ENCODE peak calls at places on chromosomes 3 and 15, in eight cellular contexts. W is AG04450, Z is heart right ventricle, V is H1, X is choroid plexus epithelial cell, Q is A549, P is HFF-Myc, U is progenitor cell of endocrine pancreas. S is an unnamed sample.

GRCh38 chr3:178195824-178196223 is 340.4 kb upstream of the KCNMB2 start:
- DNase-seq in W (no peak), U (no peak), Z (no peak), P (no peak), V (no peak), X (peak; percentile 67), Q (no peak), S (no peak)

GRCh38 chr15:93063292-93063671 is 25.7 kb downstream of the RGMA start:
- DNase-seq in U (no peak), V (no peak), W (no peak), Q (no peak), Z (no peak), P (no peak), X (no peak), S (no peak)

GRCh38 chr15:43483306-43484128 is 9.4 kb downstream of the TP53BP1 start:
- DNase-seq in V (no peak), Z (no peak), P (no peak), W (no peak), Q (no peak), X (peak; percentile 61), U (no peak), S (no peak)

GRCh38 chr3:152050782-152051405 is 177.5 kb downstream of the SUCNR1 start:
- DNase-seq in Z (no peak), W (no peak), V (no peak), U (no peak), X (peak; percentile 83), Q (no peak), P (no peak), S (no peak)

GRCh38 chr3:72907131-72907697 is 19.4 kb downstream of the GXYLT2 start:
- DNase-seq in U (no peak), X (peak; percentile 52), V (no peak), Q (no peak), Z (peak; percentile 63), P (no peak), W (no peak), S (no peak)

GRCh38 chr3:33980252-33980651 is 181.8 kb downstream of the PDCD6IP start:
- DNase-seq in U (no peak), Z (no peak), W (peak; percentile 67), V (no peak), X (peak; percentile 86), Q (peak; percentile 89), P (peak; percentile 19), S (no peak)

GRCh38 chr3:138450704-138451424 is 16.4 kb downstream of the ESYT3 start:
- DNase-seq in Z (no peak), P (no peak), U (no peak), W (no peak), Q (no peak), V (no peak), X (no peak), S (no peak)

GRCh38 chr3:71129611-71130515 is 453.7 kb downstream of the FOXP1 start:
- DNase-seq in W (no peak), Z (no peak), V (no peak), Q (no peak), P (no peak), X (peak; percentile 70), U (no peak), S (no peak)

GRCh38 chr3:38281895-38282686 is at the start of gene SLC22A14:
- DNase-seq in V (peak; percentile 15), P (no peak), W (no peak), U (no peak), X (no peak), Z (no peak), Q (no peak), S (no peak)
- TF ChIP-seq CTCF in V (peak; percentile 67), P (no peak), W (peak; percentile 15), U (peak; percentile 10), X (peak; percentile 38), Z (no peak), Q (no peak), S (no peak)

GRCh38 chr3:64651286-64651685 is 36.5 kb downstream of the ADAMTS9 start:
- DNase-seq in X (peak; percentile 19), V (no peak), W (no peak), P (no peak), U (no peak), Q (no peak), Z (no peak), S (no peak)
- TF ChIP-seq CTCF in X (peak; percentile 19), V (no peak), W (no peak), P (no peak), U (no peak), Q (no peak), Z (peak; percentile 24), S (no peak)

DNA sequence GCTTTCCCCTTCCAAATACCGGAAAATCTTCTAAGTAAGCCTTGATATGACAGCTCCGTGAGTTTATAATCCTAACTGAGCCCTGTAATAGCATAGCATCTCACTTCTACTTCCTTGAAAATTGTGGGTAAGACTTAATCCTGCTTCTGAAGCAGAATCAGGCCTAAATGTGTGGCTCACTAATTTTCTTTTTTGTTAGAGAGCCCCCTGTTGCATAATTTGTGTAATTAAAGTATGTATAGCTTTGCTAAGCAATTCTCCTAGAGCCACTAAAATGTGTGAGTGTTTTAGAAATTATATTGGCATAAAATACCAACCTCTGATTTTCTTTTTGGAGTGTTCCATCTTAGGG is 304.4 kb downstream of the FGF12 start:
- DNase-seq in P (no peak), X (no peak), Q (no peak), U (no peak), Z (no peak), V (no peak), W (no peak), S (no peak)
- TF ChIP-seq CTCF in P (no peak), X (no peak), Q (peak; percentile 28), U (peak; percentile 54), Z (peak; percentile 30), V (peak; percentile 18), W (no peak), S (peak; percentile 57)

GRCh38 chr3:64685800-64686445 is 1.9 kb downstream of the ADAMTS9 start:
- DNase-seq in P (peak; percentile 31), U (peak; percentile 82), Q (peak; percentile 22), X (peak; percentile 98), W (peak; percentile 11), V (no peak), Z (peak; percentile 97), S (peak; percentile 79)
- TF ChIP-seq CTCF in P (peak; percentile 19), U (peak; percentile 39), Q (peak; percentile 14), X (peak; percentile 63), W (no peak), V (no peak), Z (peak; percentile 57), S (peak; percentile 41)

GRCh38 chr15:101642361-101642760 is 9.8 kb downstream of the TM2D3 start:
- DNase-seq in Z (no peak), Q (no peak), W (no peak), P (no peak), X (peak; percentile 21), U (no peak), V (no peak), S (no peak)
- TF ChIP-seq CTCF in Z (no peak), Q (no peak), W (peak; percentile 17), P (peak; percentile 8), X (peak; percentile 27), U (no peak), V (no peak), S (no peak)

DNA sequence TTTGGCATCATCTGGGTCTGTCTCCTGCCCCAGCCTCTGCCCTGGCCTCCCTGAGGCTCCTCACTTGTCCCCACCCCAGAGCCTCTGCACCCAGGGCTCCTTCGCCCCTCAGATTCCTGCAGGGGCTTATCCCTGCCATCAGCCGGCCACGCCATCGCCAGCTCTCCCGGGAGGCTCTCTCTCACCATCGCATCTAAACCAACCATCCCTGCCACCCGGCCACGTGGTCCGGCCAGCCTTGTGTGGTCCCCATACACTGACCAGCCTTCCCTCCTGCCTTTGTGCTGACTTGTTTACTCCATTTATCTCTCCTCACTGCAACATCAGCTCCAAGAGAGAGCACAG is 134.3 kb upstream of the IQSEC1 start:
- DNase-seq in P (no peak), W (no peak), Z (no peak), X (no peak), U (no peak), V (no peak), Q (no peak), S (no peak)
- TF ChIP-seq CTCF in P (no peak), W (no peak), Z (no peak), X (no peak), U (no peak), V (no peak), Q (no peak), S (no peak)

DNA sequence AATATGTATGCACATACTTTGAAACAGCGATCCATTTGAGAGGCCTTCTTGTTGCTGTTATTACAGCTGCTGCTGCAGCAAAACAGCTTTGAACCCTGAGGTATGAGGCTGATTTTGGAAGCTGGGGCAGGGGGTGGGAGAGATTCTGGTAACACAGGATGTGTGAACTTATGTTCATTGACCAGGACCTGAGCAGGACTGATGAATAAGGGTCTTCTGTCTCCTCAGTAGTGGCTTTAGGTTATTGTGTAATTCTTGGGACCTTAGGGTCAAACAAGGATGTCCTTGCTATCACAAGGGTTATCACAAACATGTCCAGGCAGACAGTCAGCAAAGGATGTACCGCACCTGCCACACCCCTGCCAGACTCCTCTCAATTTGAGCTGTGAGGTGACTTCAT is 41.6 kb downstream of the CTDSPL start:
- DNase-seq in V (no peak), U (no peak), P (no peak), Q (no peak), W (no peak), Z (no peak), X (no peak), S (no peak)
- TF ChIP-seq CTCF in V (no peak), U (no peak), P (no peak), Q (no peak), W (no peak), Z (no peak), X (no peak), S (no peak)

DNA sequence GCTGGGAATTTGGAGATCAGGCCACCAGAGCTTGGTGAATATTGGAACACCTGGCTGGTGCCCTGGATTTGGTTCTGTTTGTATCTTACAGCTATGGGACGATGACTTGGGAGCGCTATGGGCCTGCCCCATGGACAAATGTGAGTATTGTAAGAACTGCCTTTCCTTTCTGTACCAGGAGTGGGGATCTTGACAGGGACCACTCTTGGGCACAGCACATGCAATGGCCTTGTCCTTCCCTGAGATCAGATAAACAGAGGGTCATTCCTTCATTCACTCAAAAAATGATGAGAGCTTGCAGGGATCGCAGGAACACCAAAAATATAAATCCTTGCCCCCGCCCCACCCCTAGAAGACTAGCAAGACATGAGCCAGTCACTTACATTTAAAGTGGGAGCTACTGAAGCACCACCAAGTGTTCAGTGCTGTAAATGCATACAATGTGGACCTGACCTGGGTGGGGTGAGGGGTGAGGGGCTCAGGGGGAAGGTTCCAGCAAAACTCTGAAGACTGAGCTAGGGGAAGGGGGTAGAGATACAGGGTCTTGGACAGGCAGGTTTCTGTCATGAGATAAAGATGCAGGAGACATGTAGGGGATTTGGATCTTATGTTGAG is 2.7 kb upstream of the CRELD1 start:
- DNase-seq in X (peak; percentile 45), Z (no peak), P (no peak), V (no peak), Q (no peak), U (no peak), W (no peak), S (no peak)
- TF ChIP-seq CTCF in X (peak; percentile 45), Z (no peak), P (no peak), V (no peak), Q (no peak), U (peak; percentile 11), W (peak; percentile 5), S (peak; percentile 30)

S was measured in neural crest cell.